ENCODE peak calls at places on chromosomes 13 and 19, in six cellular contexts. One of them, this sample, is unnamed.

GRCh38 chr19:1131718-1132552 is 28.1 kb downstream of the GPX4 start:
- DNase-seq in CD8-positive, alpha-beta T cell: peak; percentile 86
- DNase-seq in astrocyte: peak; percentile 87
- DNase-seq in effector memory CD4-positive, alpha-beta T cell: peak; percentile 80
- DNase-seq in kidney: peak; percentile 98
- DNase-seq in fibroblast of lung: peak; percentile 84
- DNase-seq in this sample: peak; percentile 38

GRCh38 chr13:36829753-36830152 is 10.7 kb downstream of the RFXAP start:
- DNase-seq in CD8-positive, alpha-beta T cell: no peak
- DNase-seq in astrocyte: no peak
- DNase-seq in effector memory CD4-positive, alpha-beta T cell: no peak
- DNase-seq in kidney: no peak
- DNase-seq in fibroblast of lung: no peak
- DNase-seq in this sample: no peak

GRCh38 chr19:277581-278165 is 13.5 kb downstream of the PLPP2 start:
- DNase-seq in CD8-positive, alpha-beta T cell: no peak
- DNase-seq in astrocyte: peak; percentile 22
- DNase-seq in effector memory CD4-positive, alpha-beta T cell: no peak
- DNase-seq in kidney: no peak
- DNase-seq in fibroblast of lung: peak; percentile 43
- DNase-seq in this sample: no peak

GRCh38 chr19:7701654-7702457 is at the start of gene FCER2:
- DNase-seq in CD8-positive, alpha-beta T cell: no peak
- DNase-seq in astrocyte: no peak
- DNase-seq in effector memory CD4-positive, alpha-beta T cell: no peak
- DNase-seq in kidney: no peak
- DNase-seq in fibroblast of lung: no peak
- DNase-seq in this sample: no peak

GRCh38 chr19:51749979-51750378 is 1.7 kb downstream of the FPR1 start:
- DNase-seq in CD8-positive, alpha-beta T cell: no peak
- DNase-seq in astrocyte: peak; percentile 54
- DNase-seq in effector memory CD4-positive, alpha-beta T cell: no peak
- DNase-seq in kidney: no peak
- DNase-seq in fibroblast of lung: no peak
- DNase-seq in this sample: no peak

GRCh38 chr19:15463865-15464371 is 426 bp downstream of the RASAL3 start:
- DNase-seq in CD8-positive, alpha-beta T cell: peak; percentile 85
- DNase-seq in astrocyte: no peak
- DNase-seq in effector memory CD4-positive, alpha-beta T cell: peak; percentile 71
- DNase-seq in kidney: peak; percentile 81
- DNase-seq in fibroblast of lung: no peak
- DNase-seq in this sample: no peak

GRCh38 chr13:102049853-102050252 is 352.0 kb downstream of the FGF14 start:
- DNase-seq in CD8-positive, alpha-beta T cell: no peak
- DNase-seq in astrocyte: no peak
- DNase-seq in effector memory CD4-positive, alpha-beta T cell: no peak
- DNase-seq in kidney: no peak
- DNase-seq in fibroblast of lung: no peak
- DNase-seq in this sample: no peak

GRCh38 chr13:59880468-59880867 is 283.3 kb downstream of the DIAPH3 start:
- DNase-seq in CD8-positive, alpha-beta T cell: no peak
- DNase-seq in astrocyte: no peak
- DNase-seq in effector memory CD4-positive, alpha-beta T cell: no peak
- DNase-seq in kidney: no peak
- DNase-seq in fibroblast of lung: peak; percentile 25
- DNase-seq in this sample: no peak

GRCh38 chr19:56372281-56372680 is 21.1 kb downstream of the ZNF582 start:
- DNase-seq in CD8-positive, alpha-beta T cell: no peak
- DNase-seq in astrocyte: no peak
- DNase-seq in effector memory CD4-positive, alpha-beta T cell: no peak
- DNase-seq in kidney: no peak
- DNase-seq in fibroblast of lung: no peak
- DNase-seq in this sample: no peak

GRCh38 chr13:95734124-95734523 is 57.2 kb downstream of the DNAJC3 start:
- DNase-seq in CD8-positive, alpha-beta T cell: no peak
- DNase-seq in astrocyte: no peak
- DNase-seq in effector memory CD4-positive, alpha-beta T cell: no peak
- DNase-seq in kidney: no peak
- DNase-seq in fibroblast of lung: no peak
- DNase-seq in this sample: no peak

GRCh38 chr19:47377801-47378200 is 28.7 kb downstream of the DHX34 start:
- DNase-seq in CD8-positive, alpha-beta T cell: no peak
- DNase-seq in astrocyte: no peak
- DNase-seq in effector memory CD4-positive, alpha-beta T cell: no peak
- DNase-seq in kidney: no peak
- DNase-seq in fibroblast of lung: no peak
- DNase-seq in this sample: no peak

GRCh38 chr19:36524617-36525016 is 3.5 kb downstream of the ZNF260 start:
- DNase-seq in CD8-positive, alpha-beta T cell: no peak
- DNase-seq in astrocyte: no peak
- DNase-seq in effector memory CD4-positive, alpha-beta T cell: no peak
- DNase-seq in kidney: no peak
- DNase-seq in fibroblast of lung: no peak
- DNase-seq in this sample: no peak

GRCh38 chr19:36527873-36528193 is 238 bp downstream of the ZNF260 start:
- DNase-seq in CD8-positive, alpha-beta T cell: no peak
- DNase-seq in astrocyte: no peak
- DNase-seq in effector memory CD4-positive, alpha-beta T cell: no peak
- DNase-seq in kidney: no peak
- DNase-seq in fibroblast of lung: no peak
- DNase-seq in this sample: no peak

GRCh38 chr19:36528921-36529518 is 949 bp upstream of the ZNF260 start:
- DNase-seq in CD8-positive, alpha-beta T cell: peak; percentile 25
- DNase-seq in astrocyte: no peak
- DNase-seq in effector memory CD4-positive, alpha-beta T cell: no peak
- DNase-seq in kidney: no peak
- DNase-seq in fibroblast of lung: no peak
- DNase-seq in this sample: no peak

GRCh38 chr19:36526581-36526980 is 1.5 kb downstream of the ZNF260 start:
- DNase-seq in CD8-positive, alpha-beta T cell: no peak
- DNase-seq in astrocyte: no peak
- DNase-seq in effector memory CD4-positive, alpha-beta T cell: no peak
- DNase-seq in kidney: no peak
- DNase-seq in fibroblast of lung: no peak
- DNase-seq in this sample: no peak

GRCh38 chr19:36528194-36528920 is at the start of gene ZNF260:
- DNase-seq in CD8-positive, alpha-beta T cell: peak; percentile 90
- DNase-seq in astrocyte: peak; percentile 96
- DNase-seq in effector memory CD4-positive, alpha-beta T cell: peak; percentile 91
- DNase-seq in kidney: peak; percentile 98
- DNase-seq in fibroblast of lung: peak; percentile 99
- DNase-seq in this sample: peak; percentile 96
- H3K27ac ChIP-seq in CD8-positive, alpha-beta T cell: peak within 1 kb of the TSS; percentile 52
- H3K27ac ChIP-seq in astrocyte: peak within 1 kb of the TSS; percentile 83
- H3K27ac ChIP-seq in effector memory CD4-positive, alpha-beta T cell: peak within 1 kb of the TSS; percentile 92
- H3K27ac ChIP-seq in kidney: peak within 1 kb of the TSS; percentile 96
- H3K27ac ChIP-seq in fibroblast of lung: peak within 1 kb of the TSS; percentile 82
- H3K27ac ChIP-seq in this sample: peak within 1 kb of the TSS; percentile 96

GRCh38 chr19:11136400-11137101 is 19.0 kb downstream of the SPC24 start:
- DNase-seq in CD8-positive, alpha-beta T cell: no peak
- DNase-seq in astrocyte: peak; percentile 31
- DNase-seq in effector memory CD4-positive, alpha-beta T cell: no peak
- DNase-seq in kidney: no peak
- DNase-seq in fibroblast of lung: no peak
- DNase-seq in this sample: no peak

GRCh38 chr19:11130824-11131455 is 24.6 kb downstream of the SPC24 start:
- DNase-seq in CD8-positive, alpha-beta T cell: peak; percentile 55
- DNase-seq in astrocyte: peak; percentile 18
- DNase-seq in effector memory CD4-positive, alpha-beta T cell: peak; percentile 55
- DNase-seq in kidney: peak; percentile 90
- DNase-seq in fibroblast of lung: peak; percentile 79
- DNase-seq in this sample: peak; percentile 31

GRCh38 chr19:11127905-11128304 is 27.7 kb downstream of the SPC24 start:
- DNase-seq in CD8-positive, alpha-beta T cell: no peak
- DNase-seq in astrocyte: no peak
- DNase-seq in effector memory CD4-positive, alpha-beta T cell: no peak
- DNase-seq in kidney: no peak
- DNase-seq in fibroblast of lung: no peak
- DNase-seq in this sample: no peak

GRCh38 chr19:11125994-11126685 is 29.4 kb downstream of the SPC24 start:
- DNase-seq in CD8-positive, alpha-beta T cell: peak; percentile 73
- DNase-seq in astrocyte: peak; percentile 19
- DNase-seq in effector memory CD4-positive, alpha-beta T cell: peak; percentile 67
- DNase-seq in kidney: peak; percentile 86
- DNase-seq in fibroblast of lung: peak; percentile 78
- DNase-seq in this sample: peak; percentile 61

GRCh38 chr19:11131471-11131870 is 24.1 kb downstream of the SPC24 start:
- DNase-seq in CD8-positive, alpha-beta T cell: no peak
- DNase-seq in astrocyte: no peak
- DNase-seq in effector memory CD4-positive, alpha-beta T cell: no peak
- DNase-seq in kidney: no peak
- DNase-seq in fibroblast of lung: no peak
- DNase-seq in this sample: no peak
- H3K27ac ChIP-seq in CD8-positive, alpha-beta T cell: no peak overlapping the region
- H3K27ac ChIP-seq in astrocyte: no peak overlapping the region
- H3K27ac ChIP-seq in effector memory CD4-positive, alpha-beta T cell: no peak overlapping the region
- H3K27ac ChIP-seq in kidney: peak overlapping the region; percentile 67
- H3K27ac ChIP-seq in fibroblast of lung: peak overlapping the region; percentile 45
- H3K27ac ChIP-seq in this sample: no peak overlapping the region

GRCh38 chr19:29326351-29326750 is 113.4 kb upstream of the UQCRFS1 start:
- DNase-seq in CD8-positive, alpha-beta T cell: no peak
- DNase-seq in astrocyte: no peak
- DNase-seq in effector memory CD4-positive, alpha-beta T cell: no peak
- DNase-seq in kidney: no peak
- DNase-seq in fibroblast of lung: no peak
- DNase-seq in this sample: no peak
- H3K27ac ChIP-seq in CD8-positive, alpha-beta T cell: no peak overlapping the region
- H3K27ac ChIP-seq in astrocyte: no peak overlapping the region
- H3K27ac ChIP-seq in effector memory CD4-positive, alpha-beta T cell: no peak overlapping the region
- H3K27ac ChIP-seq in kidney: no peak overlapping the region
- H3K27ac ChIP-seq in fibroblast of lung: no peak overlapping the region
- H3K27ac ChIP-seq in this sample: no peak overlapping the region

DNA sequence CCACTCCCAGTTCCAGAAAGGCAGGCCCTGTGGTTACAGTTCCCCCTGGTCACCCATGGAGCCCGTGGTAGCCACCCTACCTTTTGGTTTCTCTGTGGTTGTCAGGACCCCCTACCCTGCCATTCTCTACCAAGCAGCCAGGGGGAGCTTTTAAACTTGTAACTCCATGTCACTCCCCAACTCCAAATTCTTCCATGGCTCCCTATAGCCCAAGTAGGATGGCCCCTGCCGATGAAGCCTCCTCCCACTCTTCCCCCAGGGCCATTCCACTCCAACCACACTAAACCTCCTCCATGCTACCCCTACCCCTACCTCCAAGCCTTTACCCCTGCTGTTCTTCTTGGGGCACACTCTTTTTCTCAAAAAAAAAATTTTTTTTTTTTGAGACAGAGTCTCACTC is 2.2 kb downstream of the S1PR2 start:
- DNase-seq in CD8-positive, alpha-beta T cell: peak; percentile 51
- DNase-seq in astrocyte: no peak
- DNase-seq in effector memory CD4-positive, alpha-beta T cell: no peak
- DNase-seq in kidney: no peak
- DNase-seq in fibroblast of lung: peak; percentile 80
- DNase-seq in this sample: no peak
- H3K27ac ChIP-seq in CD8-positive, alpha-beta T cell: no peak overlapping the region
- H3K27ac ChIP-seq in astrocyte: no peak overlapping the region
- H3K27ac ChIP-seq in effector memory CD4-positive, alpha-beta T cell: peak overlapping the region; percentile 95
- H3K27ac ChIP-seq in kidney: no peak overlapping the region
- H3K27ac ChIP-seq in fibroblast of lung: peak overlapping the region; percentile 46
- H3K27ac ChIP-seq in this sample: no peak overlapping the region

This sample was measured in caudate nucleus.